ENCODE peak calls at places on chromosomes 1 and 21, in six cellular contexts. One of them, this sample, is unnamed. For H3K9me3, the result is how much of the 10 kb centered on the place peaks cover.

GRCh38 chr21:17900281-17900989 is 81.3 kb upstream of the C21orf91 start:
- DNase-seq in psoas muscle: no peak
- DNase-seq in CD4-positive, alpha-beta T cell: no peak
- DNase-seq in CD8-positive, alpha-beta T cell: no peak
- DNase-seq in PC-3: no peak
- DNase-seq in uterus: no peak
- DNase-seq in this sample: no peak

GRCh38 chr1:214303538-214303937 is 22.6 kb downstream of the SMYD2 start:
- DNase-seq in psoas muscle: no peak
- DNase-seq in CD4-positive, alpha-beta T cell: no peak
- DNase-seq in CD8-positive, alpha-beta T cell: no peak
- DNase-seq in PC-3: no peak
- DNase-seq in uterus: no peak
- DNase-seq in this sample: no peak

GRCh38 chr1:64212023-64212422 is 8.6 kb downstream of the UBE2U start:
- DNase-seq in psoas muscle: no peak
- DNase-seq in CD4-positive, alpha-beta T cell: no peak
- DNase-seq in CD8-positive, alpha-beta T cell: no peak
- DNase-seq in PC-3: peak
- DNase-seq in uterus: no peak
- DNase-seq in this sample: no peak

GRCh38 chr1:7471836-7472235 is 299.3 kb upstream of the VAMP3 start:
- DNase-seq in psoas muscle: no peak
- DNase-seq in CD4-positive, alpha-beta T cell: no peak
- DNase-seq in CD8-positive, alpha-beta T cell: no peak
- DNase-seq in PC-3: no peak
- DNase-seq in uterus: no peak
- DNase-seq in this sample: peak

GRCh38 chr21:46423546-46424061 is 35.1 kb upstream of the DIP2A start:
- DNase-seq in psoas muscle: no peak
- DNase-seq in CD4-positive, alpha-beta T cell: no peak
- DNase-seq in CD8-positive, alpha-beta T cell: no peak
- DNase-seq in PC-3: no peak
- DNase-seq in uterus: no peak
- DNase-seq in this sample: no peak

GRCh38 chr1:232704256-232704655 is 74.3 kb upstream of the SIPA1L2 start:
- DNase-seq in psoas muscle: no peak
- DNase-seq in CD4-positive, alpha-beta T cell: no peak
- DNase-seq in CD8-positive, alpha-beta T cell: no peak
- DNase-seq in PC-3: no peak
- DNase-seq in uterus: no peak
- DNase-seq in this sample: peak

GRCh38 chr1:206687915-206688442 is 3.3 kb downstream of the MAPKAPK2 start:
- DNase-seq in psoas muscle: no peak
- DNase-seq in CD4-positive, alpha-beta T cell: no peak
- DNase-seq in CD8-positive, alpha-beta T cell: no peak
- DNase-seq in PC-3: no peak
- DNase-seq in uterus: no peak
- DNase-seq in this sample: no peak

GRCh38 chr1:94501925-94502324 is 39.6 kb downstream of the F3 start:
- DNase-seq in psoas muscle: no peak
- DNase-seq in CD4-positive, alpha-beta T cell: no peak
- DNase-seq in CD8-positive, alpha-beta T cell: no peak
- DNase-seq in PC-3: no peak
- DNase-seq in uterus: no peak
- DNase-seq in this sample: no peak

GRCh38 chr1:2787163-2787911 is 14.2 kb downstream of the TTC34 start:
- DNase-seq in psoas muscle: peak
- DNase-seq in CD4-positive, alpha-beta T cell: no peak
- DNase-seq in CD8-positive, alpha-beta T cell: no peak
- DNase-seq in PC-3: peak
- DNase-seq in uterus: no peak
- DNase-seq in this sample: no peak

GRCh38 chr1:241518447-241519307 is 878 bp downstream of the FH start:
- DNase-seq in psoas muscle: no peak
- DNase-seq in CD4-positive, alpha-beta T cell: no peak
- DNase-seq in CD8-positive, alpha-beta T cell: peak
- DNase-seq in PC-3: peak
- DNase-seq in uterus: peak
- DNase-seq in this sample: no peak

GRCh38 chr1:25082216-25082899 is 149.9 kb downstream of the SYF2 start:
- DNase-seq in psoas muscle: no peak
- DNase-seq in CD4-positive, alpha-beta T cell: no peak
- DNase-seq in CD8-positive, alpha-beta T cell: no peak
- DNase-seq in PC-3: peak
- DNase-seq in uterus: no peak
- DNase-seq in this sample: no peak

GRCh38 chr21:44299458-44300261 is at the start of gene PFKL:
- DNase-seq in psoas muscle: peak
- DNase-seq in CD4-positive, alpha-beta T cell: peak
- DNase-seq in CD8-positive, alpha-beta T cell: peak
- DNase-seq in PC-3: peak
- DNase-seq in uterus: peak
- DNase-seq in this sample: peak

GRCh38 chr1:202011994-202012393 is 1.6 kb downstream of the ELF3 start:
- DNase-seq in psoas muscle: no peak
- DNase-seq in CD4-positive, alpha-beta T cell: no peak
- DNase-seq in CD8-positive, alpha-beta T cell: no peak
- DNase-seq in PC-3: no peak
- DNase-seq in uterus: no peak
- DNase-seq in this sample: no peak

GRCh38 chr21:34612557-34612956 is 2.4 kb downstream of the RCAN1 start:
- DNase-seq in psoas muscle: no peak
- DNase-seq in CD4-positive, alpha-beta T cell: no peak
- DNase-seq in CD8-positive, alpha-beta T cell: no peak
- DNase-seq in PC-3: no peak
- DNase-seq in uterus: no peak
- DNase-seq in this sample: no peak

GRCh38 chr1:156903328-156904091 is 10.0 kb downstream of the PEAR1 start:
- DNase-seq in psoas muscle: peak
- DNase-seq in CD4-positive, alpha-beta T cell: no peak
- DNase-seq in CD8-positive, alpha-beta T cell: no peak
- DNase-seq in PC-3: no peak
- DNase-seq in uterus: no peak
- DNase-seq in this sample: no peak

GRCh38 chr1:160834945-160835565 is 27.6 kb downstream of the CD244 start:
- DNase-seq in psoas muscle: no peak
- DNase-seq in CD4-positive, alpha-beta T cell: peak
- DNase-seq in CD8-positive, alpha-beta T cell: peak
- DNase-seq in PC-3: peak
- DNase-seq in uterus: no peak
- DNase-seq in this sample: peak

GRCh38 chr1:201536542-201536941 is 2.4 kb upstream of the NAV1 start:
- DNase-seq in psoas muscle: peak
- DNase-seq in CD4-positive, alpha-beta T cell: no peak
- DNase-seq in CD8-positive, alpha-beta T cell: no peak
- DNase-seq in PC-3: peak
- DNase-seq in uterus: peak
- DNase-seq in this sample: no peak

GRCh38 chr1:19504796-19505693 is 19.7 kb upstream of the CAPZB start:
- DNase-seq in psoas muscle: no peak
- DNase-seq in CD4-positive, alpha-beta T cell: no peak
- DNase-seq in CD8-positive, alpha-beta T cell: no peak
- DNase-seq in PC-3: no peak
- DNase-seq in uterus: peak
- DNase-seq in this sample: no peak

GRCh38 chr1:15426492-15427279 is 11.6 kb upstream of the CTRC start:
- DNase-seq in psoas muscle: peak
- DNase-seq in CD4-positive, alpha-beta T cell: no peak
- DNase-seq in CD8-positive, alpha-beta T cell: no peak
- DNase-seq in PC-3: peak
- DNase-seq in uterus: peak
- DNase-seq in this sample: no peak

GRCh38 chr1:43206721-43207228 is 34.6 kb downstream of the CFAP57 start:
- DNase-seq in psoas muscle: no peak
- DNase-seq in CD4-positive, alpha-beta T cell: no peak
- DNase-seq in CD8-positive, alpha-beta T cell: no peak
- DNase-seq in PC-3: peak
- DNase-seq in uterus: no peak
- DNase-seq in this sample: peak

GRCh38 chr1:166716620-166717019 is 122.7 kb upstream of the POGK start:
- DNase-seq in psoas muscle: no peak
- DNase-seq in CD4-positive, alpha-beta T cell: no peak
- DNase-seq in CD8-positive, alpha-beta T cell: no peak
- DNase-seq in PC-3: no peak
- DNase-seq in uterus: no peak
- DNase-seq in this sample: no peak

GRCh38 chr1:166721145-166721544 is 118.1 kb upstream of the POGK start:
- DNase-seq in psoas muscle: no peak
- DNase-seq in CD4-positive, alpha-beta T cell: no peak
- DNase-seq in CD8-positive, alpha-beta T cell: no peak
- DNase-seq in PC-3: peak
- DNase-seq in uterus: no peak
- DNase-seq in this sample: no peak
- H3K9me3 ChIP-seq in psoas muscle: under half
- H3K9me3 ChIP-seq in CD4-positive, alpha-beta T cell: under half
- H3K9me3 ChIP-seq in CD8-positive, alpha-beta T cell: under half
- H3K9me3 ChIP-seq in PC-3: under half
- H3K9me3 ChIP-seq in uterus: under half
- H3K9me3 ChIP-seq in this sample: under half

GRCh38 chr1:172959578-172959977 is 91.2 kb downstream of the TNFSF18 start:
- DNase-seq in psoas muscle: no peak
- DNase-seq in CD4-positive, alpha-beta T cell: no peak
- DNase-seq in CD8-positive, alpha-beta T cell: no peak
- DNase-seq in PC-3: no peak
- DNase-seq in uterus: no peak
- DNase-seq in this sample: no peak

GRCh38 chr1:172957491-172957890 is 93.2 kb downstream of the TNFSF18 start:
- DNase-seq in psoas muscle: no peak
- DNase-seq in CD4-positive, alpha-beta T cell: no peak
- DNase-seq in CD8-positive, alpha-beta T cell: no peak
- DNase-seq in PC-3: no peak
- DNase-seq in uterus: no peak
- DNase-seq in this sample: peak

GRCh38 chr1:172956871-172957270 is 93.9 kb downstream of the TNFSF18 start:
- DNase-seq in psoas muscle: no peak
- DNase-seq in CD4-positive, alpha-beta T cell: no peak
- DNase-seq in CD8-positive, alpha-beta T cell: no peak
- DNase-seq in PC-3: no peak
- DNase-seq in uterus: no peak
- DNase-seq in this sample: no peak

GRCh38 chr1:172960019-172960418 is 90.7 kb downstream of the TNFSF18 start:
- DNase-seq in psoas muscle: no peak
- DNase-seq in CD4-positive, alpha-beta T cell: no peak
- DNase-seq in CD8-positive, alpha-beta T cell: no peak
- DNase-seq in PC-3: no peak
- DNase-seq in uterus: no peak
- DNase-seq in this sample: no peak

DNA sequence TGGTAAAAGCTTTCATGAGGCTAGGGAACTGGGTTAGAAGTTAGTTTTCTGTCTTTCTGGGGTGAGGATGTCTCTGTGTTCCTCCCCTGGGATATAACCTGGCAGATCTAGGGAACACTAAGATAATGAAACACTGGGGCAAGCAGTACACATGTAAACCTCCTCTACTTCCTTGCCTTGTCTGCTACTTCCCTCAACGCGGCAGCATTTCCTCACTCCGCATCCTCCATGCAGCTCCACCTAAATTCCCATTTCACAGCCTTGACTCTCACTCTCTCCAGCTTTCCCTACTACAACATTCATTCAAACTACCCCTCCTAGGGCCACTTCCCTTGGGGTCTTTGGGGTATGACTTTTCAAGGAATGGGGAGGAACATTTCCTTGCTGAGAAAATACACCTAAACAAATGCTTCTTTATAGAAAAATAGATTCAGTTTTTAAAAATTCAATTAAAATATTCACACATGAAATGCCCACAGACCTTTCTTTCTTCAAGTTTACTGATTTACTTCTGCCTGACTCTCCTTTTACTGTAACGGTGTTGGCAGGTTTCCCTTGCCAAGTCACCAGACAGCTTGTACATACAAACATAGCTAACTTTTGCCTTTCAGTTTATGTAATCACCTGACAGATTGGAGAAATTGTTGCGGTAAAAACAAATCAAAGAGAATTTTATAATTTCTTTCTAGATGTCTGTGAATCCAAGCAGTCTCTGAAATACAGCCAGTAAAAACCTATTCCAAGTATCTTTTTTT is 90.1 kb downstream of the TNFSF18 start:
- DNase-seq in psoas muscle: no peak
- DNase-seq in CD4-positive, alpha-beta T cell: no peak
- DNase-seq in CD8-positive, alpha-beta T cell: no peak
- DNase-seq in PC-3: peak
- DNase-seq in uterus: no peak
- DNase-seq in this sample: no peak
- TF ChIP-seq CTCF in psoas muscle: no peak
- TF ChIP-seq CTCF in CD4-positive, alpha-beta T cell: no peak
- TF ChIP-seq CTCF in CD8-positive, alpha-beta T cell: no peak
- TF ChIP-seq CTCF in PC-3: no peak
- TF ChIP-seq CTCF in uterus: no peak
- TF ChIP-seq CTCF in this sample: no peak

GRCh38 chr1:99328171-99328570 is 63.9 kb downstream of the PLPPR4 start:
- DNase-seq in psoas muscle: no peak
- DNase-seq in CD4-positive, alpha-beta T cell: no peak
- DNase-seq in CD8-positive, alpha-beta T cell: no peak
- DNase-seq in PC-3: no peak
- DNase-seq in uterus: no peak
- DNase-seq in this sample: no peak

GRCh38 chr1:99331083-99331482 is 66.8 kb downstream of the PLPPR4 start:
- DNase-seq in psoas muscle: no peak
- DNase-seq in CD4-positive, alpha-beta T cell: no peak
- DNase-seq in CD8-positive, alpha-beta T cell: no peak
- DNase-seq in PC-3: peak
- DNase-seq in uterus: no peak
- DNase-seq in this sample: no peak

GRCh38 chr1:99327357-99327756 is 63.1 kb downstream of the PLPPR4 start:
- DNase-seq in psoas muscle: no peak
- DNase-seq in CD4-positive, alpha-beta T cell: no peak
- DNase-seq in CD8-positive, alpha-beta T cell: no peak
- DNase-seq in PC-3: peak
- DNase-seq in uterus: no peak
- DNase-seq in this sample: no peak

GRCh38 chr1:99326215-99326949 is 62.1 kb downstream of the PLPPR4 start:
- DNase-seq in psoas muscle: no peak
- DNase-seq in CD4-positive, alpha-beta T cell: no peak
- DNase-seq in CD8-positive, alpha-beta T cell: no peak
- DNase-seq in PC-3: peak
- DNase-seq in uterus: no peak
- DNase-seq in this sample: no peak
- H3K9me3 ChIP-seq in psoas muscle: under half
- H3K9me3 ChIP-seq in CD4-positive, alpha-beta T cell: under half
- H3K9me3 ChIP-seq in CD8-positive, alpha-beta T cell: under half
- H3K9me3 ChIP-seq in PC-3: under half
- H3K9me3 ChIP-seq in uterus: under half
- H3K9me3 ChIP-seq in this sample: under half

DNA sequence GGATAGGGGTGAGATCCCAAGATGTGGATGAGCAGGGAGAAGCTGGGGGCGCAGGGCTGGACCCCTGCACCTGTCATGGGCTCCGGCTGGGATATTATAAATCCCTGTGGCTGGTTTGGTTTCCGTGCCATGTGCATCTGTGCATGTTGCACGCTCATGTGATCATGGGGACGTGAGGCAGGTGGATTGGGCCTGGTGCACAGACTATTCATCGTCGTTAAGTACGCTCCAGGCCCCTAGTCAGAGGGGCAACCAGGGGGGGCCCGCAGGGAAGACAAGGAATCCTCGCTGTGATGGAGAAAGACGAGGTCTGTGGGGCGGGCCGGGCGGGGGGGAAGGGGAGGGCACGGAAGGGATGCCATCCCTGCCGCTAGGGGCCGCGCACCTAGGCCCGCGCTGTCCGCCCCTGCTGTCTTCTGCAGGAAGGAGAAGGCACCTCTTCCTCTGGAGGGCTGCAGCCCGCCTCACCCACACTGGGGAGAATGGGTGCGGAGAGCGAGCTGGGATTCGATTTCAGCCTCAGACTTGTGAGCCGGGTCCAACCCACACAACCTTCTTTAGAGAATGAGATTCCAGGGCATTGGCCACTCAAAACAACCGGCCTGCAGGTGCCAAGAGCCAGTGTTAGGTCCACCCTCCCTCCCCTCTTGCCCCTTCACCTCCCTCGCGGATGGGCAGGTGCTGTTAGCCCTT is 766 bp upstream of the LRP8 start:
- DNase-seq in psoas muscle: peak
- DNase-seq in CD4-positive, alpha-beta T cell: peak
- DNase-seq in CD8-positive, alpha-beta T cell: peak
- DNase-seq in PC-3: no peak
- DNase-seq in uterus: no peak
- DNase-seq in this sample: no peak
- TF ChIP-seq CTCF in psoas muscle: no peak
- TF ChIP-seq CTCF in CD4-positive, alpha-beta T cell: no peak
- TF ChIP-seq CTCF in CD8-positive, alpha-beta T cell: no peak
- TF ChIP-seq CTCF in PC-3: no peak
- TF ChIP-seq CTCF in uterus: peak
- TF ChIP-seq CTCF in this sample: no peak